ENCODE peak calls at places on chromosomes 13 and 19, in six cellular contexts. N is head of caudate nucleus, R is astrocyte of the hippocampus, T is NCI-H1092 treated with DMSO at 0.1 percent for 48 hours, E is heart left ventricle, O is left colon. D is an unnamed sample.
A peak's percentile ranks its signal among the peaks of the same experiment; 100 is the strongest.

GRCh38 chr13:20714563-20715339 is 11.3 kb downstream of the IL17D start:
- DNase-seq in R (peak; percentile 78), N (no peak), T (no peak), O (no peak), E (peak; percentile 75), D (no peak)

GRCh38 chr19:17405250-17406038 is at the start of gene BST2:
- DNase-seq in R (peak; percentile 76), T (no peak), E (peak; percentile 69), O (peak; percentile 67), N (peak; percentile 41), D (peak; percentile 61)

GRCh38 chr19:7865262-7865911 is 8.8 kb downstream of the PRR36 start:
- DNase-seq in N (no peak), T (no peak), E (no peak), R (no peak), O (no peak), D (no peak)

GRCh38 chr19:32022946-32023832 is 322.2 kb upstream of the ZNF507 start:
- DNase-seq in E (no peak), N (no peak), T (no peak), R (no peak), O (no peak), D (no peak)

GRCh38 chr19:30931307-30931706 is 417.9 kb downstream of the TSHZ3 start:
- DNase-seq in E (no peak), O (no peak), N (no peak), R (no peak), T (no peak), D (no peak)

GRCh38 chr19:51064534-51065220 is at the start of gene KLK13:
- DNase-seq in N (no peak), E (peak; percentile 56), T (no peak), O (no peak), R (no peak), D (no peak)

GRCh38 chr19:7483720-7484201 is 5.1 kb downstream of the PEX11G start:
- DNase-seq in T (no peak), E (no peak), O (no peak), R (no peak), N (no peak), D (no peak)

GRCh38 chr13:74111901-74112824 is 22.0 kb downstream of the KLF12 start:
- DNase-seq in N (no peak), E (no peak), T (no peak), O (no peak), R (no peak), D (no peak)

GRCh38 chr13:39025433-39025839 is 12.5 kb downstream of the PROSER1 start:
- DNase-seq in N (no peak), T (no peak), R (no peak), O (no peak), E (peak; percentile 27), D (no peak)

D was measured in SHP77.